ENCODE peak calls at places on chromosome 20, in nine cellular contexts. W, S, K, O, Y, C, T, Z and Q are unnamed samples.

GRCh38 chr20:59047938-59048680 is 5.5 kb upstream of the PRELID3B start:
- DNase-seq in Z (no peak), W (no peak), C (no peak), S (peak), Y (no peak), T (no peak), K (no peak), O (no peak), Q (peak)

GRCh38 chr20:6828794-6829423 is 61.4 kb downstream of the BMP2 start:
- DNase-seq in C (peak), Z (peak), W (peak), Y (no peak), O (peak), S (peak), K (peak), T (peak), Q (peak)

GRCh38 chr20:4437131-4437530 is 284.6 kb upstream of the PRND start:
- DNase-seq in W (no peak), S (no peak), C (no peak), O (no peak), Z (no peak), Y (no peak), T (no peak), K (no peak), Q (no peak)

GRCh38 chr20:9294081-9294480 is 220.3 kb upstream of the LAMP5 start:
- DNase-seq in Z (no peak), C (no peak), Y (no peak), O (no peak), W (no peak), T (no peak), K (no peak), S (peak), Q (no peak)

GRCh38 chr20:48538058-48538825 is 289.6 kb downstream of the PREX1 start:
- DNase-seq in W (peak), Z (peak), C (no peak), K (no peak), Y (no peak), O (peak), S (peak), T (no peak), Q (no peak)

GRCh38 chr20:16397053-16397452 is 176.2 kb downstream of the KIF16B start:
- DNase-seq in S (no peak), K (peak), T (peak), O (peak), Y (no peak), W (no peak), Z (no peak), C (peak), Q (no peak)

GRCh38 chr20:62428396-62429160 is 1.2 kb upstream of the RBBP8NL start:
- DNase-seq in Y (no peak), T (no peak), C (no peak), S (no peak), K (no peak), O (no peak), W (no peak), Z (no peak), Q (no peak)

GRCh38 chr20:19817017-19817416 is 59.0 kb downstream of the RIN2 start:
- DNase-seq in T (no peak), Y (no peak), K (no peak), W (no peak), C (no peak), O (no peak), Z (no peak), S (no peak), Q (peak)

GRCh38 chr20:50110141-50111047 is 2.6 kb downstream of the UBE2V1 start:
- DNase-seq in W (no peak), K (no peak), Y (no peak), T (no peak), O (peak), C (no peak), S (no peak), Z (no peak), Q (peak)

GRCh38 chr20:47319517-47320252 is 36.8 kb downstream of the ZMYND8 start:
- DNase-seq in Z (peak), W (no peak), Y (peak), K (peak), C (no peak), T (peak), S (no peak), O (peak), Q (peak)

GRCh38 chr20:2353231-2353630 is 27.5 kb upstream of the TGM6 start:
- DNase-seq in T (no peak), Z (peak), Y (no peak), O (no peak), S (no peak), K (no peak), C (no peak), W (no peak), Q (no peak)

GRCh38 chr20:47241345-47241781 is 115.1 kb downstream of the ZMYND8 start:
- DNase-seq in O (no peak), C (no peak), W (no peak), T (no peak), Y (no peak), K (no peak), S (no peak), Z (no peak), Q (no peak)

GRCh38 chr20:55668659-55669058 is 336.7 kb downstream of the CBLN4 start:
- DNase-seq in Y (no peak), T (no peak), O (no peak), C (no peak), Z (no peak), W (no peak), S (no peak), K (no peak), Q (no peak)

GRCh38 chr20:635028-635427 is 18.0 kb downstream of the SRXN1 start:
- DNase-seq in S (no peak), O (no peak), Y (no peak), T (no peak), W (no peak), C (no peak), K (no peak), Z (no peak), Q (no peak)

GRCh38 chr20:699811-700338 is 24.3 kb upstream of the SCRT2 start:
- DNase-seq in O (no peak), W (no peak), C (no peak), S (no peak), T (peak), Y (peak), K (no peak), Z (peak), Q (no peak)

GRCh38 chr20:19588731-19589130 is 169.3 kb upstream of the RIN2 start:
- DNase-seq in S (no peak), O (no peak), Z (no peak), T (no peak), C (peak), K (no peak), W (no peak), Y (no peak), Q (no peak)

GRCh38 chr20:38523697-38524096 is 51.1 kb downstream of the RALGAPB start:
- DNase-seq in S (no peak), Z (no peak), O (no peak), C (no peak), W (no peak), T (no peak), Y (no peak), K (no peak), Q (no peak)

GRCh38 chr20:47665221-47665991 is 119.9 kb downstream of the SULF2 start:
- DNase-seq in T (no peak), Z (no peak), Y (no peak), S (no peak), K (no peak), O (no peak), C (no peak), W (no peak), Q (no peak)

DNA sequence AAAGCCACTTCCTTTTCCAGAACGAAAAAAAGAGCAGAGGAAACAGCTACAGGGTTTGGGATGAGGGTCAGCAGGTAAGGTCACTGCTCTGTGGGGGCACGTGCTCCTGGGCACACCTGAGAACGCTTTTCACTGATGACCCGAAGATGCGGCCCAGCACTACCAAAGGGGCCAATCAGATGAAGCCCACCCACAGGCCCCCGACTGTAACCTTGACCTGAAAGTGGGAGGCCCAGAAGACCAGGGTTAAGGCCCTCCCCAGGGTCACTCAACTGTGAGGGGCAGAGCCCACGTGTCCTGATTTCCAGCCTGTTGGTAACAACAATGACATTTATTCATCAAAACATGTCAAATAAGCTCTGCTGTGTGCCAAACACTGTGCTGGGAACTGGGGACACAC is 108.0 kb downstream of the BMP7 start:
- DNase-seq in Y (no peak), Z (no peak), W (no peak), C (no peak), S (no peak), O (no peak), K (no peak), T (no peak), Q (no peak)
- H3K27ac ChIP-seq in Y (no peak), Z (no peak), W (no peak), C (no peak), S (no peak), O (no peak), K (no peak), T (no peak), Q (no peak)

DNA sequence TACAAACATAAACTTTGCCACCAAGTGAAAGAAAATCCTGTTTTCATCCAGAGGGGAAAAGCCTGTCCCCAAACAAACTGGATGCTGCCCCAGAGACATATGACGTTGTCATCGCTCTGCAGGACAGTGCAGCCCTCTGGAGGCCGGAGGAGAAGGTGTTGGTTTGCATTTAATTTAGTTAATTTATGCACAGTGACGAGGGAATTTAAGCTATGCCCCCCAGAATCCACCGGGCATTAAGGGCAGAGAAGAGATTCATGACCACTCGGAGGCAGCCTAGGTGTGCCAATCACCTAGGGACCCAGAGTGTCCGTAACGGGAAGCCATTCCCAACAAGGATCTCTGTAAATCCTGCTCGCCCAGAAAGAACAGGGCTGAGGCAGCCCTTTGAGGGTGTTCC is 45.1 kb downstream of the NINL start:
- DNase-seq in C (no peak), W (peak), T (peak), K (no peak), O (no peak), Y (no peak), S (no peak), Z (peak), Q (no peak)
- H3K27ac ChIP-seq in C (no peak), W (no peak), T (peak), K (peak), O (peak), Y (peak), S (peak), Z (no peak), Q (no peak)

GRCh38 chr20:43514062-43514971 is 6.8 kb downstream of the L3MBTL1 start:
- DNase-seq in W (peak), O (peak), S (no peak), T (peak), Z (peak), C (peak), K (peak), Y (peak), Q (peak)
- H3K27ac ChIP-seq in W (peak), O (peak), S (no peak), T (peak), Z (no peak), C (peak), K (peak), Y (peak), Q (peak)

DNA sequence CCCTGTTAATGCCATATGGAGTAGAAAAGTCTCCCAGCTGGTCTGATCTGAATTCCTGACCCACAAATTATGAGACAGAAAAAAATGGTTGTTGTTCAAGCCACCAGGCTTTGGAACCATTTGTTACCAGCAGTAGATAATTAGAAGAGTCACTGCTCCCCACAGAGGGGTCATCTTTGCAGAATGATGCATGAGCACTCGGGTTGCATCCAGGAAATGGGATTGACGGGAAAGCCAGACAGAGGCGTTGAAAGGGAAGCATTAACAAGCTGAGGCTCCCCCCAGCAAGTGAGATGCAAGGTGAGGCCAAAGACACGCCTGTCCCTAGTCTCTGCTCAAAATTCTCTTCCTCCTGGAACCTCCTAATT is 182.5 kb downstream of the SYNDIG1 start:
- DNase-seq in T (no peak), K (no peak), O (no peak), S (no peak), Z (no peak), Y (no peak), W (no peak), C (no peak), Q (peak)
- H3K27ac ChIP-seq in T (no peak), K (no peak), O (no peak), S (peak), Z (no peak), Y (no peak), W (no peak), C (no peak), Q (no peak)